ENCODE peak calls at places on chromosome 2, in six cellular contexts. One of them, this sample, is unnamed.

GRCh38 chr2:42200534-42201227 is 31.5 kb downstream of the EML4 start:
- DNase-seq in hepatocyte: no peak
- DNase-seq in SK-N-SH: no peak
- DNase-seq in neural progenitor cell: no peak
- DNase-seq in HCT116: no peak
- DNase-seq in OCI-LY7: no peak
- DNase-seq in this sample: peak

GRCh38 chr2:237471457-237472186 is 15.4 kb upstream of the MLPH start:
- DNase-seq in HCT116: peak
- DNase-seq in neural progenitor cell: peak
- DNase-seq in OCI-LY7: peak
- DNase-seq in hepatocyte: peak
- DNase-seq in SK-N-SH: peak
- DNase-seq in this sample: peak

GRCh38 chr2:73594241-73594640 is 48.0 kb downstream of the NAT8 start:
- DNase-seq in hepatocyte: no peak
- DNase-seq in OCI-LY7: no peak
- DNase-seq in neural progenitor cell: no peak
- DNase-seq in SK-N-SH: no peak
- DNase-seq in HCT116: no peak
- DNase-seq in this sample: no peak

GRCh38 chr2:238445409-238446190 is 18.9 kb downstream of the ASB1 start:
- DNase-seq in OCI-LY7: no peak
- DNase-seq in neural progenitor cell: no peak
- DNase-seq in hepatocyte: no peak
- DNase-seq in HCT116: no peak
- DNase-seq in SK-N-SH: no peak
- DNase-seq in this sample: no peak

GRCh38 chr2:152037711-152038110 is 61.1 kb downstream of the CACNB4 start:
- DNase-seq in SK-N-SH: no peak
- DNase-seq in hepatocyte: peak
- DNase-seq in neural progenitor cell: no peak
- DNase-seq in OCI-LY7: no peak
- DNase-seq in HCT116: no peak
- DNase-seq in this sample: no peak

GRCh38 chr2:64359892-64360657 is 93.9 kb upstream of the LGALSL start:
- DNase-seq in hepatocyte: peak
- DNase-seq in OCI-LY7: peak
- DNase-seq in neural progenitor cell: no peak
- DNase-seq in HCT116: peak
- DNase-seq in SK-N-SH: no peak
- DNase-seq in this sample: peak

GRCh38 chr2:171409436-171409971 is 24.3 kb downstream of the METTL8 start:
- DNase-seq in hepatocyte: no peak
- DNase-seq in neural progenitor cell: peak
- DNase-seq in SK-N-SH: no peak
- DNase-seq in HCT116: no peak
- DNase-seq in OCI-LY7: no peak
- DNase-seq in this sample: no peak

GRCh38 chr2:16622399-16622968 is 43.1 kb downstream of the CYRIA start:
- DNase-seq in HCT116: no peak
- DNase-seq in hepatocyte: no peak
- DNase-seq in neural progenitor cell: no peak
- DNase-seq in SK-N-SH: no peak
- DNase-seq in OCI-LY7: peak
- DNase-seq in this sample: no peak

GRCh38 chr2:101667823-101668222 is 29.7 kb upstream of the MAP4K4 start:
- DNase-seq in HCT116: no peak
- DNase-seq in neural progenitor cell: peak
- DNase-seq in hepatocyte: no peak
- DNase-seq in SK-N-SH: no peak
- DNase-seq in OCI-LY7: no peak
- DNase-seq in this sample: no peak

GRCh38 chr2:202635441-202636296 is 900 bp downstream of the FAM117B start:
- DNase-seq in HCT116: peak
- DNase-seq in SK-N-SH: peak
- DNase-seq in hepatocyte: peak
- DNase-seq in OCI-LY7: peak
- DNase-seq in neural progenitor cell: peak
- DNase-seq in this sample: peak

GRCh38 chr2:16014041-16014787 is 73.9 kb downstream of the MYCN start:
- DNase-seq in neural progenitor cell: no peak
- DNase-seq in SK-N-SH: no peak
- DNase-seq in hepatocyte: no peak
- DNase-seq in HCT116: no peak
- DNase-seq in OCI-LY7: no peak
- DNase-seq in this sample: no peak

GRCh38 chr2:96163768-96164429 is 18.7 kb upstream of the DUSP2 start:
- DNase-seq in hepatocyte: no peak
- DNase-seq in neural progenitor cell: no peak
- DNase-seq in HCT116: no peak
- DNase-seq in OCI-LY7: peak
- DNase-seq in SK-N-SH: no peak
- DNase-seq in this sample: no peak

GRCh38 chr2:239544846-239545465 is 144.1 kb upstream of the HDAC4 start:
- DNase-seq in SK-N-SH: no peak
- DNase-seq in hepatocyte: no peak
- DNase-seq in HCT116: no peak
- DNase-seq in neural progenitor cell: no peak
- DNase-seq in OCI-LY7: peak
- DNase-seq in this sample: no peak

GRCh38 chr2:168336786-168337388 is 89.5 kb upstream of the STK39 start:
- DNase-seq in hepatocyte: peak
- DNase-seq in SK-N-SH: no peak
- DNase-seq in neural progenitor cell: peak
- DNase-seq in OCI-LY7: peak
- DNase-seq in HCT116: peak
- DNase-seq in this sample: no peak

GRCh38 chr2:5690231-5690630 is 2.0 kb upstream of the SOX11 start:
- DNase-seq in hepatocyte: no peak
- DNase-seq in OCI-LY7: no peak
- DNase-seq in HCT116: no peak
- DNase-seq in SK-N-SH: no peak
- DNase-seq in neural progenitor cell: peak
- DNase-seq in this sample: no peak

GRCh38 chr2:232487385-232488096 is at the start of gene ECEL1:
- DNase-seq in hepatocyte: no peak
- DNase-seq in SK-N-SH: peak
- DNase-seq in OCI-LY7: no peak
- DNase-seq in neural progenitor cell: peak
- DNase-seq in HCT116: no peak
- DNase-seq in this sample: no peak

GRCh38 chr2:158497486-158497885 is 40.7 kb downstream of the PKP4 start:
- DNase-seq in SK-N-SH: no peak
- DNase-seq in HCT116: no peak
- DNase-seq in hepatocyte: no peak
- DNase-seq in OCI-LY7: no peak
- DNase-seq in neural progenitor cell: no peak
- DNase-seq in this sample: peak

GRCh38 chr2:1748741-1749488 is 4.6 kb upstream of the PXDN start:
- DNase-seq in hepatocyte: no peak
- DNase-seq in neural progenitor cell: no peak
- DNase-seq in HCT116: no peak
- DNase-seq in OCI-LY7: no peak
- DNase-seq in SK-N-SH: no peak
- DNase-seq in this sample: peak

GRCh38 chr2:20483496-20483895 is 36.6 kb downstream of the RHOB start:
- DNase-seq in HCT116: no peak
- DNase-seq in neural progenitor cell: no peak
- DNase-seq in hepatocyte: no peak
- DNase-seq in OCI-LY7: no peak
- DNase-seq in SK-N-SH: no peak
- DNase-seq in this sample: no peak

GRCh38 chr2:127185093-127185492 is 35.0 kb downstream of the CYP27C1 start:
- DNase-seq in hepatocyte: no peak
- DNase-seq in OCI-LY7: no peak
- DNase-seq in HCT116: no peak
- DNase-seq in SK-N-SH: no peak
- DNase-seq in neural progenitor cell: no peak
- DNase-seq in this sample: no peak

GRCh38 chr2:208101716-208102631 is 22.4 kb downstream of the CRYGD start:
- DNase-seq in OCI-LY7: no peak
- DNase-seq in hepatocyte: peak
- DNase-seq in HCT116: peak
- DNase-seq in neural progenitor cell: peak
- DNase-seq in SK-N-SH: peak
- DNase-seq in this sample: peak

GRCh38 chr2:231523451-231524266 is 6.6 kb downstream of the NMUR1 start:
- DNase-seq in OCI-LY7: no peak
- DNase-seq in SK-N-SH: no peak
- DNase-seq in HCT116: no peak
- DNase-seq in hepatocyte: no peak
- DNase-seq in neural progenitor cell: no peak
- DNase-seq in this sample: no peak

GRCh38 chr2:190819835-190820234 is 60.8 kb upstream of the GLS start:
- DNase-seq in SK-N-SH: peak
- DNase-seq in hepatocyte: peak
- DNase-seq in neural progenitor cell: no peak
- DNase-seq in HCT116: no peak
- DNase-seq in OCI-LY7: no peak
- DNase-seq in this sample: peak

GRCh38 chr2:12302140-12302539 is 414.6 kb upstream of the TRIB2 start:
- DNase-seq in HCT116: no peak
- DNase-seq in neural progenitor cell: no peak
- DNase-seq in OCI-LY7: no peak
- DNase-seq in hepatocyte: no peak
- DNase-seq in SK-N-SH: no peak
- DNase-seq in this sample: no peak

GRCh38 chr2:144998435-144998834 is 478.5 kb upstream of the ZEB2 start:
- DNase-seq in neural progenitor cell: no peak
- DNase-seq in SK-N-SH: no peak
- DNase-seq in OCI-LY7: no peak
- DNase-seq in hepatocyte: no peak
- DNase-seq in HCT116: no peak
- DNase-seq in this sample: no peak

GRCh38 chr2:603427-603826 is 73.8 kb downstream of the TMEM18 start:
- DNase-seq in OCI-LY7: no peak
- DNase-seq in neural progenitor cell: no peak
- DNase-seq in SK-N-SH: no peak
- DNase-seq in HCT116: peak
- DNase-seq in hepatocyte: no peak
- DNase-seq in this sample: no peak

GRCh38 chr2:60873381-60873780 is 8.0 kb upstream of the REL start:
- DNase-seq in hepatocyte: no peak
- DNase-seq in HCT116: no peak
- DNase-seq in OCI-LY7: peak
- DNase-seq in SK-N-SH: no peak
- DNase-seq in neural progenitor cell: no peak
- DNase-seq in this sample: no peak

GRCh38 chr2:134177351-134177931 is 76.4 kb upstream of the MGAT5 start:
- DNase-seq in OCI-LY7: no peak
- DNase-seq in HCT116: no peak
- DNase-seq in hepatocyte: peak
- DNase-seq in neural progenitor cell: no peak
- DNase-seq in SK-N-SH: no peak
- DNase-seq in this sample: peak
- H3K4me2 ChIP-seq in OCI-LY7: no peak
- H3K4me2 ChIP-seq in HCT116: no peak
- H3K4me2 ChIP-seq in hepatocyte: peak
- H3K4me2 ChIP-seq in neural progenitor cell: no peak
- H3K4me2 ChIP-seq in SK-N-SH: peak
- H3K4me2 ChIP-seq in this sample: peak

GRCh38 chr2:134367216-134367615 is 113.3 kb downstream of the MGAT5 start:
- DNase-seq in neural progenitor cell: no peak
- DNase-seq in HCT116: no peak
- DNase-seq in OCI-LY7: no peak
- DNase-seq in hepatocyte: no peak
- DNase-seq in SK-N-SH: no peak
- DNase-seq in this sample: no peak

GRCh38 chr2:134366359-134366758 is 112.5 kb downstream of the MGAT5 start:
- DNase-seq in SK-N-SH: no peak
- DNase-seq in HCT116: no peak
- DNase-seq in OCI-LY7: no peak
- DNase-seq in neural progenitor cell: no peak
- DNase-seq in hepatocyte: no peak
- DNase-seq in this sample: no peak

GRCh38 chr2:134362751-134363150 is 108.9 kb downstream of the MGAT5 start:
- DNase-seq in hepatocyte: no peak
- DNase-seq in SK-N-SH: no peak
- DNase-seq in HCT116: no peak
- DNase-seq in neural progenitor cell: no peak
- DNase-seq in OCI-LY7: no peak
- DNase-seq in this sample: no peak

GRCh38 chr2:134367915-134368911 is 114.3 kb downstream of the MGAT5 start:
- DNase-seq in hepatocyte: peak
- DNase-seq in OCI-LY7: peak
- DNase-seq in HCT116: no peak
- DNase-seq in neural progenitor cell: no peak
- DNase-seq in SK-N-SH: no peak
- DNase-seq in this sample: no peak

GRCh38 chr2:134365356-134365755 is 111.5 kb downstream of the MGAT5 start:
- DNase-seq in hepatocyte: no peak
- DNase-seq in HCT116: peak
- DNase-seq in OCI-LY7: peak
- DNase-seq in SK-N-SH: no peak
- DNase-seq in neural progenitor cell: peak
- DNase-seq in this sample: peak
- TF ChIP-seq EZH2phosphoT487 in hepatocyte: no peak
- TF ChIP-seq EZH2phosphoT487 in HCT116: no peak
- TF ChIP-seq EZH2phosphoT487 in OCI-LY7: no peak
- TF ChIP-seq EZH2phosphoT487 in SK-N-SH: no peak
- TF ChIP-seq EZH2phosphoT487 in neural progenitor cell: no peak
- TF ChIP-seq EZH2phosphoT487 in this sample: no peak

GRCh38 chr2:27261241-27261925 is 1.5 kb downstream of the SLC30A3 start:
- DNase-seq in neural progenitor cell: no peak
- DNase-seq in SK-N-SH: no peak
- DNase-seq in hepatocyte: no peak
- DNase-seq in OCI-LY7: no peak
- DNase-seq in HCT116: no peak
- DNase-seq in this sample: no peak
- H3K4me2 ChIP-seq in neural progenitor cell: peak
- H3K4me2 ChIP-seq in SK-N-SH: no peak
- H3K4me2 ChIP-seq in hepatocyte: peak
- H3K4me2 ChIP-seq in OCI-LY7: peak
- H3K4me2 ChIP-seq in HCT116: peak
- H3K4me2 ChIP-seq in this sample: no peak

GRCh38 chr2:9554841-9555337 is 741 bp downstream of the ADAM17 start:
- DNase-seq in OCI-LY7: peak
- DNase-seq in HCT116: no peak
- DNase-seq in hepatocyte: peak
- DNase-seq in SK-N-SH: peak
- DNase-seq in neural progenitor cell: peak
- DNase-seq in this sample: peak

GRCh38 chr2:9560628-9561027 is 5.0 kb upstream of the ADAM17 start:
- DNase-seq in SK-N-SH: no peak
- DNase-seq in HCT116: no peak
- DNase-seq in OCI-LY7: no peak
- DNase-seq in neural progenitor cell: no peak
- DNase-seq in hepatocyte: no peak
- DNase-seq in this sample: no peak

GRCh38 chr2:9555338-9556120 is at the start of gene ADAM17:
- DNase-seq in OCI-LY7: peak
- DNase-seq in SK-N-SH: peak
- DNase-seq in HCT116: peak
- DNase-seq in hepatocyte: peak
- DNase-seq in neural progenitor cell: peak
- DNase-seq in this sample: peak

GRCh38 chr2:9556121-9556869 is 665 bp upstream of the ADAM17 start:
- DNase-seq in OCI-LY7: peak
- DNase-seq in hepatocyte: no peak
- DNase-seq in neural progenitor cell: no peak
- DNase-seq in SK-N-SH: no peak
- DNase-seq in HCT116: no peak
- DNase-seq in this sample: peak

GRCh38 chr2:9558948-9559381 is 3.3 kb upstream of the ADAM17 start:
- DNase-seq in HCT116: no peak
- DNase-seq in hepatocyte: peak
- DNase-seq in OCI-LY7: no peak
- DNase-seq in neural progenitor cell: no peak
- DNase-seq in SK-N-SH: no peak
- DNase-seq in this sample: peak
- TF ChIP-seq EZH2phosphoT487 in HCT116: no peak
- TF ChIP-seq EZH2phosphoT487 in hepatocyte: no peak
- TF ChIP-seq EZH2phosphoT487 in OCI-LY7: no peak
- TF ChIP-seq EZH2phosphoT487 in neural progenitor cell: no peak
- TF ChIP-seq EZH2phosphoT487 in SK-N-SH: no peak
- TF ChIP-seq EZH2phosphoT487 in this sample: no peak